ENCODE peak calls at places on chromosome 10, in seven cellular contexts. K, J, U, C, Y, H and G are unnamed samples.

GRCh38 chr10:33657154-33657900 is 322.9 kb upstream of the NRP1 start:
- DNase-seq in K (no peak), J (no peak), U (no peak), C (peak), Y (no peak), H (no peak), G (no peak)

GRCh38 chr10:62626096-62626495 is 178.4 kb upstream of the ADO start:
- DNase-seq in K (no peak), J (no peak), U (no peak), C (no peak), Y (no peak), H (no peak), G (no peak)

GRCh38 chr10:24944512-24945255 is 7.7 kb downstream of the PRTFDC1 start:
- DNase-seq in K (no peak), J (no peak), U (peak), C (peak), Y (no peak), H (peak), G (no peak)

GRCh38 chr10:62130948-62131347 is 137.7 kb downstream of the RTKN2 start:
- DNase-seq in K (no peak), J (no peak), U (no peak), C (peak), Y (no peak), H (peak), G (no peak)

GRCh38 chr10:2207246-2207922 is 470.1 kb upstream of the ADARB2 start:
- DNase-seq in K (no peak), J (no peak), U (no peak), C (no peak), Y (no peak), H (no peak), G (no peak)

GRCh38 chr10:62099299-62099698 is 169.3 kb downstream of the RTKN2 start:
- DNase-seq in K (no peak), J (no peak), U (no peak), C (no peak), Y (no peak), H (no peak), G (no peak)

GRCh38 chr10:49320191-49320590 is 21.2 kb downstream of the C10orf71 start:
- DNase-seq in K (no peak), J (no peak), U (no peak), C (no peak), Y (no peak), H (no peak), G (no peak)

GRCh38 chr10:55500931-55501559 is 700.0 kb upstream of the PCDH15 start:
- DNase-seq in K (no peak), J (peak), U (no peak), C (peak), Y (peak), H (peak), G (no peak)

GRCh38 chr10:33335550-33335799 is 1.0 kb upstream of the NRP1 start:
- DNase-seq in K (no peak), J (no peak), U (no peak), C (peak), Y (no peak), H (no peak), G (no peak)

GRCh38 chr10:89668391-89669180 is 23.5 kb upstream of the PANK1 start:
- DNase-seq in K (no peak), J (no peak), U (no peak), C (no peak), Y (no peak), H (peak), G (no peak)

GRCh38 chr10:131571346-131571745 is 259.8 kb upstream of the TCERG1L start:
- DNase-seq in K (peak), J (no peak), U (no peak), C (no peak), Y (no peak), H (no peak), G (no peak)

GRCh38 chr10:3048114-3049019 is 19.0 kb upstream of the PFKP start:
- DNase-seq in K (no peak), J (peak), U (no peak), C (peak), Y (no peak), H (no peak), G (no peak)

GRCh38 chr10:62183857-62184805 is 84.5 kb downstream of the RTKN2 start:
- DNase-seq in K (no peak), J (no peak), U (no peak), C (no peak), Y (no peak), H (peak), G (no peak)

GRCh38 chr10:91923371-91924211 is at the start of gene BTAF1:
- DNase-seq in K (peak), J (peak), U (peak), C (peak), Y (peak), H (peak), G (peak)

DNA sequence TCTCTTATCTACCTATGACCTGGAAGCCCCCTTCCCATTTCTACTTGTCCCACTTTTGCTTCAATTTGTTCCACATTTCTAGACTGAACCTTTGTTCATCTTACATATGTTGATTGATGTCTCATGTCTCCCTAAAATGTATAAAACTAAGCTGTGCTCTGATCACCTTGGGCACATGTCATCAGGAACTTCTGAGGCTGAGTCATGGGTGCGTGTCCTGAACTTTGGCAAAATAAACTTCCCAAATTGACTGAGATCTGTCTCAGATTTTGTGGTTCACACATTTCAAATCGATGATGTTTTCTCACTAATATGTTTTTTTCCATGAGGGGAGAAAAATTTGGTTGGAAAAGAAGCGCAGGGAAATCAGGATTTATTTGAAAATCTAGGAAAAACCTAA is 406.2 kb upstream of the LRRTM3 start:
- DNase-seq in K (no peak), J (no peak), U (no peak), C (no peak), Y (no peak), H (peak), G (no peak)
- TF ChIP-seq CTCF in K (no peak), J (no peak), U (no peak), C (no peak), Y (no peak), H (no peak), G (no peak)

GRCh38 chr10:119652361-119652760 is 1.2 kb downstream of the BAG3 start:
- DNase-seq in K (no peak), J (no peak), U (no peak), C (peak), Y (no peak), H (peak), G (no peak)
- TF ChIP-seq CTCF in K (peak), J (no peak), U (peak), C (no peak), Y (peak), H (no peak), G (no peak)

GRCh38 chr10:129767751-129768150 is 196.3 kb downstream of the EBF3 start:
- DNase-seq in K (peak), J (no peak), U (no peak), C (no peak), Y (no peak), H (no peak), G (peak)
- TF ChIP-seq CTCF in K (no peak), J (no peak), U (no peak), C (no peak), Y (no peak), H (no peak), G (no peak)

GRCh38 chr10:37488792-37489657 is 363.6 kb downstream of the ANKRD30A start:
- DNase-seq in K (no peak), J (no peak), U (no peak), C (no peak), Y (no peak), H (peak), G (no peak)
- TF ChIP-seq CTCF in K (no peak), J (no peak), U (no peak), C (no peak), Y (no peak), H (no peak), G (no peak)

GRCh38 chr10:22693371-22693784 is 21.0 kb downstream of the PIP4K2A start:
- DNase-seq in K (no peak), J (no peak), U (no peak), C (peak), Y (no peak), H (peak), G (no peak)

GRCh38 chr10:22686347-22686746 is 28.0 kb downstream of the PIP4K2A start:
- DNase-seq in K (no peak), J (no peak), U (no peak), C (no peak), Y (no peak), H (no peak), G (no peak)

GRCh38 chr10:22690158-22690557 is 24.2 kb downstream of the PIP4K2A start:
- DNase-seq in K (no peak), J (no peak), U (no peak), C (no peak), Y (no peak), H (no peak), G (no peak)

GRCh38 chr10:22693860-22694259 is 20.5 kb downstream of the PIP4K2A start:
- DNase-seq in K (no peak), J (no peak), U (no peak), C (no peak), Y (no peak), H (no peak), G (no peak)

GRCh38 chr10:22690614-22691431 is 23.6 kb downstream of the PIP4K2A start:
- DNase-seq in K (no peak), J (no peak), U (no peak), C (peak), Y (no peak), H (peak), G (no peak)
- TF ChIP-seq CTCF in K (no peak), J (no peak), U (no peak), C (no peak), Y (no peak), H (no peak), G (no peak)

GRCh38 chr10:6838118-6838517 is 258.0 kb upstream of the PRKCQ start:
- DNase-seq in K (no peak), J (no peak), U (no peak), C (no peak), Y (no peak), H (peak), G (no peak)
- TF ChIP-seq CTCF in K (peak), J (no peak), U (peak), C (no peak), Y (peak), H (peak), G (no peak)